ENCODE peak calls at places on chromosomes 3 and 15, in four cellular contexts. M, T, Y and O are unnamed samples.

GRCh38 chr15:90143176-90143655 is 40.9 kb upstream of the IDH2 start:
- DNase-seq in M (peak; percentile 91), T (peak; percentile 52), Y (no peak), O (no peak)

GRCh38 chr3:147159141-147159540 is 247.2 kb downstream of the ZIC4 start:
- DNase-seq in M (no peak), T (no peak), Y (no peak), O (no peak)

GRCh38 chr3:71062920-71063767 is 520.4 kb downstream of the FOXP1 start:
- DNase-seq in M (no peak), T (no peak), Y (no peak), O (no peak)

GRCh38 chr3:123112232-123112631 is 45.4 kb downstream of the PDIA5 start:
- DNase-seq in M (no peak), T (no peak), Y (no peak), O (no peak)

GRCh38 chr3:124007186-124007585 is 15.3 kb upstream of the ROPN1 start:
- DNase-seq in M (no peak), T (no peak), Y (no peak), O (no peak)

GRCh38 chr3:136194409-136195257 is 1.5 kb downstream of the MSL2 start:
- DNase-seq in M (no peak), T (peak; percentile 28), Y (no peak), O (no peak)

GRCh38 chr3:138781012-138781470 is 53.7 kb downstream of the PIK3CB start:
- DNase-seq in M (no peak), T (no peak), Y (no peak), O (no peak)

GRCh38 chr3:22474706-22475470 is 723.9 kb upstream of the ZNF385D start:
- DNase-seq in M (no peak), T (no peak), Y (no peak), O (no peak)

GRCh38 chr15:23532019-23532418 is 33.5 kb upstream of the MKRN3 start:
- DNase-seq in M (no peak), T (no peak), Y (no peak), O (no peak)

GRCh38 chr15:101710806-101711205 is 13.5 kb downstream of the TARS3 start:
- DNase-seq in M (no peak), T (no peak), Y (peak; percentile 28), O (peak; percentile 35)

GRCh38 chr3:29515451-29515850 is 234.6 kb downstream of the RBMS3 start:
- DNase-seq in M (no peak), T (no peak), Y (peak; percentile 12), O (no peak)

GRCh38 chr3:106619-107018 is 89.9 kb upstream of the CHL1 start:
- DNase-seq in M (no peak), T (no peak), Y (no peak), O (no peak)

GRCh38 chr15:98801234-98801561 is 152.9 kb downstream of the IGF1R start:
- DNase-seq in M (no peak), T (no peak), Y (no peak), O (no peak)

GRCh38 chr15:100250166-100250800 is 91.5 kb downstream of the ADAMTS17 start:
- DNase-seq in M (no peak), T (no peak), Y (no peak), O (no peak)

GRCh38 chr3:72359743-72360142 is 488.5 kb downstream of the SHQ1 start:
- DNase-seq in M (no peak), T (no peak), Y (no peak), O (no peak)

GRCh38 chr3:186596568-186597287 is 16.1 kb upstream of the AHSG start:
- DNase-seq in M (no peak), T (no peak), Y (no peak), O (no peak)

GRCh38 chr3:70832811-70833509 is 520.5 kb upstream of the MDFIC2 start:
- DNase-seq in M (no peak), T (no peak), Y (peak; percentile 50), O (no peak)

GRCh38 chr3:3799173-3800075 is at the start of gene LRRN1:
- DNase-seq in M (peak; percentile 3), T (peak; percentile 85), Y (no peak), O (no peak)

DNA sequence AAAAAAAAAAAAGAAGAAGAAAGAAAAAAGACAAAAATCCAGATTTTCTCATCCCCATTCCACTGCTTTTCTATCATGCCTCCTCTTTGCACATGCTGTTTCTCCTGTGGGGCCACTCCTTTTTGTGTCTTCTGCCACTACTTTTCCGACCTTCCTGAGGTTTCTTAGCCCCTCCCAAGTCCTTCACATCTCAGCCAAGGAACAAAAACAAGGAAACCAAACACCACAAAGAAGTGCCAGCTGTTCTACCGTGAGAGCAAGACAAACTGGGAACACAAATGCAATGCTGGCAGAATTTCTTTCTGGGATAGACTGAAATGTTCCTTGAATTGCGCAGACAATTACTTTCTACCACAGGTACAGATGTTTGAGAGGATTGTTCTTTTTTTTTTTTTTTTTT is 83.2 kb downstream of the MB21D2 start:
- DNase-seq in M (no peak), T (no peak), Y (no peak), O (no peak)
- TF ChIP-seq CTCF in M (no peak), T (no peak), Y (no peak), O (no peak)

GRCh38 chr3:5476403-5476802 is 288.9 kb downstream of the EDEM1 start:
- DNase-seq in M (no peak), T (no peak), Y (no peak), O (no peak)
- TF ChIP-seq CTCF in M (no peak), T (no peak), Y (no peak), O (no peak)

GRCh38 chr15:68017221-68017620 is 36.9 kb upstream of the PIAS1 start:
- DNase-seq in M (no peak), T (no peak), Y (no peak), O (no peak)

GRCh38 chr15:68010366-68010765 is 43.7 kb upstream of the PIAS1 start:
- DNase-seq in M (no peak), T (no peak), Y (no peak), O (no peak)

GRCh38 chr15:68014219-68014618 is 39.9 kb upstream of the PIAS1 start:
- DNase-seq in M (no peak), T (no peak), Y (no peak), O (no peak)

GRCh38 chr15:68015244-68015643 is 38.9 kb upstream of the PIAS1 start:
- DNase-seq in M (no peak), T (no peak), Y (no peak), O (no peak)

DNA sequence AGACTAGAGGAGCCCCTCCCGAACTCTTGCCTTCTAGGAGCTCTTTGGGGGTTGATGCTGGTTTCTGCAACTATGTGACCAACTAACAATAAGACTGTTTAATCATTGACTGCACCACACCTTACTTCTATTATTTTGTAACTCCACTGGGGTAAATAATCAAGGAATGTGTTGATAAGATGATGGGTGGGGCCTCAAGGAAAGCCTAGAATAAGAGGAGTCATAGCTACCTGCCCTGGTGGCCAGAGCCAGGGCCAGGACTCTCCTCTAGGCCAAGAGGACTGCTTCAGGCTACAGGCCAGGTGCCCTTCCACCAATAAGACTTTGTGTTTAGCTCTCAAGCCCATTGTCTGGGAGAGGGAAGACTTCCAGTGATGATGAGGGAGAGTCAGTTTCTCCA is 41.2 kb upstream of the PIAS1 start:
- DNase-seq in M (peak; percentile 49), T (no peak), Y (no peak), O (no peak)
- TF ChIP-seq CTCF in M (no peak), T (no peak), Y (no peak), O (no peak)

GRCh38 chr15:88258021-88258641 is 1.6 kb upstream of the NTRK3 start:
- DNase-seq in M (peak; percentile 75), T (no peak), Y (no peak), O (no peak)
- TF ChIP-seq CTCF in M (peak; percentile 45), T (no peak), Y (no peak), O (no peak)

GRCh38 chr15:83112959-83113299 is 5.5 kb downstream of the TM6SF1 start:
- DNase-seq in M (no peak), T (no peak), Y (no peak), O (no peak)

GRCh38 chr15:83113881-83114280 is 6.4 kb downstream of the TM6SF1 start:
- DNase-seq in M (no peak), T (no peak), Y (no peak), O (no peak)

GRCh38 chr15:83114305-83114704 is 6.9 kb downstream of the TM6SF1 start:
- DNase-seq in M (no peak), T (no peak), Y (no peak), O (no peak)

GRCh38 chr15:83111149-83111548 is 3.7 kb downstream of the TM6SF1 start:
- DNase-seq in M (no peak), T (no peak), Y (no peak), O (no peak)

DNA sequence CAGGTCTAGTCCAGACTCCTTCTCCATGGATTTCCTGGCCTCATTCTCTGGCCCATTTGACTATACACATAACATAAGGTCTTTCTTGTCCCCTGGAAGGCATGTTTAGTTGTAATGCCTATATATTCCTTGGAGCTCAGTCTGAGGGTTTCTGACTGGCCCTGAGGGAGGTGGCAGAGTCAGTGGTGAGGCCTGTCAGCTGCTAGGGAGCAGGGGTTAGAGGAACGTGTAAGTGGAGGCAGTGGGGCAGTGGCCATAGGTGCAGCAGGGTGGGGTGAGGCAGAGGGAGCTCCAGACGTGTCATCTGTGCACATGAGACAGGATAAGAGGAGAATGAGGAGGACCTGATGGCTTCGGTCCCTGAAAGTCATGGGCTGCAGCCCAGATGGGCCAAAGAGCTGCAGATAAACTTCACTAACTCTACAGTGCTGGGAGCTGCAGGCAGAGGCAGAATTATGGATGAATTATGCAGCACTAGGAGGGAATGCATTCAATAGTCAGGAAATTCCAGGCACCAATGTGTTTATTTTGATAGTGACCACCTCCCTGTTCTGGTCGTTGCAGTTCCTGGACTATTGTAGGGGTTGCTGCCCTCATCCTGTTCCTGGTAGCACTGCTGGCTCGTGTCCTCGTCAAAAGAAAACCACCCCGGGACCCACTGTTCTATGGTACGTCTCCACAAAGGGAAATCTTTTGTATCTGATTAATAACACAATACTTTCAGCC is 5.0 kb downstream of the TM6SF1 start:
- DNase-seq in M (no peak), T (no peak), Y (peak; percentile 17), O (peak; percentile 52)
- TF ChIP-seq CTCF in M (no peak), T (no peak), Y (peak; percentile 18), O (peak; percentile 12)

GRCh38 chr3:185282696-185283373 is 29.0 kb upstream of the EHHADH start:
- DNase-seq in M (peak; percentile 87), T (peak; percentile 97), Y (peak; percentile 55), O (peak; percentile 67)

GRCh38 chr3:185279582-185280138 is 25.8 kb upstream of the EHHADH start:
- DNase-seq in M (no peak), T (no peak), Y (no peak), O (no peak)

GRCh38 chr3:185283374-185283935 is 29.6 kb upstream of the EHHADH start:
- DNase-seq in M (peak; percentile 24), T (no peak), Y (no peak), O (no peak)

GRCh38 chr3:185276415-185276814 is 22.6 kb upstream of the EHHADH start:
- DNase-seq in M (no peak), T (no peak), Y (no peak), O (no peak)

GRCh38 chr3:185280572-185281365 is 26.9 kb upstream of the EHHADH start:
- DNase-seq in M (peak; percentile 56), T (no peak), Y (no peak), O (peak; percentile 4)
- TF ChIP-seq CTCF in M (peak; percentile 60), T (no peak), Y (peak; percentile 68), O (peak; percentile 64)

GRCh38 chr3:104101736-104102135 is 1265.0 kb upstream of the ALCAM start:
- DNase-seq in M (no peak), T (no peak), Y (no peak), O (no peak)

GRCh38 chr3:104102386-104102785 is 1264.3 kb upstream of the ALCAM start:
- DNase-seq in M (peak; percentile 5), T (no peak), Y (no peak), O (peak; percentile 2)
- TF ChIP-seq CTCF in M (peak; percentile 41), T (no peak), Y (peak; percentile 68), O (peak; percentile 52)